ENCODE peak calls at places on chromosomes 6 and 20, in seven cellular contexts. B, U, F, K, H, L and J are unnamed samples. For H3K27me3, the result is how much of the 10 kb centered on the place peaks cover.

GRCh38 chr6:143743256-143744166 is 65.7 kb downstream of the PHACTR2 start:
- DNase-seq in F (no peak), K (peak), H (no peak), U (no peak), B (peak), L (no peak), J (peak)

GRCh38 chr6:88246654-88247053 is 80.5 kb upstream of the CNR1 start:
- DNase-seq in H (no peak), U (no peak), K (no peak), B (no peak), L (no peak), F (no peak), J (no peak)

GRCh38 chr6:111274593-111275217 is 187.4 kb downstream of the SLC16A10 start:
- DNase-seq in F (no peak), B (no peak), H (no peak), K (no peak), U (no peak), L (no peak), J (no peak)

GRCh38 chr6:157800420-157801237 is 22.4 kb upstream of the SNX9 start:
- DNase-seq in H (no peak), U (no peak), L (peak), B (peak), K (no peak), F (no peak), J (peak)

GRCh38 chr6:142874676-142875075 is 70.3 kb downstream of the HIVEP2 start:
- DNase-seq in L (no peak), H (no peak), K (no peak), U (no peak), B (no peak), F (no peak), J (no peak)

GRCh38 chr6:35786810-35787209 is 6.0 kb downstream of the CLPSL1 start:
- DNase-seq in B (no peak), F (no peak), L (no peak), K (no peak), U (peak), H (no peak), J (no peak)

GRCh38 chr20:47795214-47795667 is 10.0 kb upstream of the SULF2 start:
- DNase-seq in H (no peak), K (peak), L (no peak), B (peak), U (peak), F (peak), J (no peak)

GRCh38 chr20:6058684-6059295 is 4.9 kb upstream of the LRRN4 start:
- DNase-seq in U (no peak), F (no peak), K (no peak), H (no peak), L (no peak), B (peak), J (peak)

GRCh38 chr6:15283986-15284361 is 38.1 kb downstream of the JARID2 start:
- DNase-seq in B (peak), L (no peak), U (no peak), K (no peak), H (no peak), F (no peak), J (no peak)

GRCh38 chr6:20708367-20709124 is 174.3 kb downstream of the CDKAL1 start:
- DNase-seq in B (peak), K (no peak), U (no peak), L (peak), F (no peak), H (no peak), J (peak)

GRCh38 chr6:40887904-40888303 is 151.1 kb downstream of the UNC5CL start:
- DNase-seq in L (no peak), F (no peak), B (no peak), H (no peak), K (no peak), U (no peak), J (no peak)

GRCh38 chr6:155530219-155530834 is 74.7 kb upstream of the NOX3 start:
- DNase-seq in K (no peak), U (no peak), H (no peak), L (no peak), B (peak), F (no peak), J (peak)

GRCh38 chr6:56024931-56025330 is 149.5 kb upstream of the BMP5 start:
- DNase-seq in L (no peak), B (no peak), H (no peak), U (no peak), K (no peak), F (no peak), J (no peak)

GRCh38 chr6:110398778-110399177 is 16.6 kb downstream of the DDO start:
- DNase-seq in U (no peak), F (no peak), L (no peak), K (no peak), H (no peak), B (no peak), J (no peak)

GRCh38 chr6:36427781-36428345 is 14.8 kb downstream of the PXT1 start:
- DNase-seq in B (peak), U (no peak), L (no peak), K (no peak), F (no peak), H (no peak), J (peak)

GRCh38 chr6:23672737-23673136 is 453.3 kb upstream of the NRSN1 start:
- DNase-seq in L (no peak), K (no peak), U (no peak), B (no peak), H (no peak), F (no peak), J (no peak)

GRCh38 chr6:143247586-143247985 is 186.9 kb downstream of the AIG1 start:
- DNase-seq in L (no peak), K (no peak), H (no peak), B (no peak), F (no peak), U (no peak), J (no peak)

GRCh38 chr6:156698239-156699016 is 78.8 kb upstream of the ARID1B start:
- DNase-seq in B (no peak), H (no peak), L (peak), F (no peak), U (no peak), K (no peak), J (no peak)

GRCh38 chr6:156700440-156701057 is 76.6 kb upstream of the ARID1B start:
- DNase-seq in K (no peak), U (no peak), H (no peak), L (no peak), F (no peak), B (no peak), J (no peak)

GRCh38 chr6:156701961-156702360 is 75.2 kb upstream of the ARID1B start:
- DNase-seq in L (no peak), H (no peak), K (no peak), U (no peak), B (no peak), F (no peak), J (no peak)

GRCh38 chr6:156697224-156697623 is 80.0 kb upstream of the ARID1B start:
- DNase-seq in H (no peak), B (no peak), U (no peak), F (no peak), L (peak), K (no peak), J (no peak)

GRCh38 chr6:156699017-156699421 is 78.2 kb upstream of the ARID1B start:
- DNase-seq in U (no peak), K (no peak), H (no peak), B (peak), F (no peak), L (peak), J (no peak)
- H3K27me3 ChIP-seq in U (under half), K (under half), H (under half), B (under half), F (under half), L (under half), J (under half)

GRCh38 chr6:44301106-44301505 is 12.0 kb downstream of the AARS2 start:
- DNase-seq in L (no peak), F (no peak), H (no peak), B (no peak), K (no peak), U (no peak), J (no peak)

GRCh38 chr6:44297063-44298038 is 15.8 kb downstream of the AARS2 start:
- DNase-seq in B (peak), F (no peak), U (no peak), H (no peak), K (peak), L (no peak), J (peak)

GRCh38 chr6:44298864-44299263 is 14.3 kb downstream of the AARS2 start:
- DNase-seq in H (no peak), K (no peak), F (no peak), L (no peak), B (no peak), U (no peak), J (no peak)

GRCh38 chr6:44300424-44300823 is 12.7 kb downstream of the AARS2 start:
- DNase-seq in K (no peak), H (no peak), B (no peak), L (no peak), F (no peak), U (no peak), J (no peak)

GRCh38 chr6:44298055-44298803 is 14.9 kb downstream of the AARS2 start:
- DNase-seq in L (no peak), K (no peak), B (no peak), F (no peak), U (no peak), H (no peak), J (no peak)
- TF ChIP-seq CTCF in L (no peak), K (no peak), B (no peak), F (no peak), U (no peak), H (no peak), J (no peak)

GRCh38 chr20:25277051-25277801 is 29.3 kb downstream of the PYGB start:
- DNase-seq in U (peak), F (peak), L (no peak), B (no peak), H (peak), K (peak), J (no peak)
- H3K27me3 ChIP-seq in U (under half), F (under half), L (under half), B (under half), H (under half), K (under half), J (under half)

DNA sequence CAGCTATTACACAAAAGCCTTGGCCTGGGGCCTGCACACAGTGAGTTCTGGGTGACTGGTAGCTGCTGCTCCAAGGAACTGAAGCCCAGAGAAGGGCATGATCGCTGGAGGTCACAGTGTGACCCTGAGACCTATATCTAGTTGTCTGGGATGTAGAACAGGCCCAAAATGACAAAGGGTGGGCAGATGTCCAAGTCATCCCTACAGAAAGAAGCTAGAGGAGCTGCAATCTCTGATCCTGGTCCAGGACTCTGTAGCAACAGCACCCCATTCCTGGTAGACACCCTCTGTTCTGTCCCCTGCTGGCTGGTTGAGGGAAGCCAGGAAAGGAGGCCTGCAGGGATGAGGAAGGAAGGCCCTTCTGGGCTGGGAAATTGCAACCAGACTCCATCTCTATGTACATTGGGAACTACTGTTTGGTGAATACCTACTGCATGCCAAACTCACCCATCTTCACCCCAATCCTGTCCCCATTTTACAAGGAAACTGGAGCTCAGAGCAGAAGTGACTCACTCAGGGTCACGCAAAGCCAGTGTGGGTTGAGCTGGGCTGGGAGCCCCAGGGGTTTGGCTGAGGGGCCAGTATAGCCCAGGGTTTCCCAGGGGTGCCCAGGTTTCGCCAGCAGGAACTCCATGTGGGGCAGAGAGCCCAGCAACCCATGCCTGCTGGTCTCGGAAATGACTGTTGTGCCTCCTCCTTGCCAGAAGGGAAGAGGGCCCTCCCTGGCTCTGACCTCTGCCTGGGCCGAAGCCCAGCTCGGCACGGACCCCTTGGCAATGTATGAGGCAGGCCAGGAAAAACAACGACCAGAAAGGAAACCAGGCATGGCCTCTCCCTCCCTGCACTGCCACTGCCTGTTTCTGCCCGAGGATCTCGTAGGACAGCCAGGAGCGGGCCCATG is 44.9 kb upstream of the TLDC2 start:
- DNase-seq in B (peak), U (no peak), K (peak), F (no peak), H (no peak), L (no peak), J (peak)
- TF ChIP-seq CTCF in B (peak), U (no peak), K (peak), F (peak), H (peak), L (peak), J (peak)

DNA sequence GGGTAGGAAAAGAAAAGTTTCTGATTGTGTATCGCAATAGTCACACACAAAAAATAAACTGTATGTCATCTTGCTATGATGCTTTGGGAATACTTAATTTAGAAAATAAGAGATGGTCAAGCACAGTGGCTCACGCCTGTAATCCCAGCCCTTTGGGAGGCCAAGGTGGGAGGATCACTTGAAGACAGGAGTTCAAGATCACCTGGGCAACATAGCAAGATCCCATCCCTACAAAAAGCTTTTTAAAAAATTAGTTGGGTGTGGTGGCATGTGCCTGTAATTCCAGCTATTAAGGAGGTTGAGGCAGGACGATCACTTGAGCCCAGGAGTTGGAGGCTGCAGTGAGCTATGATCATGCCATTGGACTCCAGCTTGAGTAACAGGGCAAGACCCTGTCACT is 27.6 kb downstream of the MAP7 start:
- DNase-seq in B (no peak), H (no peak), L (no peak), F (no peak), K (no peak), U (no peak), J (no peak)
- H3K27me3 ChIP-seq in B (under half), H (under half), L (under half), F (under half), K (under half), U (under half), J (under half)

GRCh38 chr6:38572186-38572813 is 67.4 kb downstream of the BTBD9 start:
- DNase-seq in L (peak), U (no peak), H (no peak), F (no peak), K (no peak), B (no peak), J (peak)

GRCh38 chr6:38573800-38574395 is 65.8 kb downstream of the BTBD9 start:
- DNase-seq in F (no peak), K (no peak), H (no peak), B (peak), U (no peak), L (no peak), J (peak)

GRCh38 chr6:38571721-38572120 is 68.0 kb downstream of the BTBD9 start:
- DNase-seq in L (no peak), U (no peak), F (no peak), B (no peak), K (no peak), H (no peak), J (no peak)

GRCh38 chr6:38567436-38567835 is 72.3 kb downstream of the BTBD9 start:
- DNase-seq in U (peak), H (peak), L (no peak), K (peak), F (peak), B (peak), J (peak)

GRCh38 chr6:38570750-38571149 is 69.0 kb downstream of the BTBD9 start:
- DNase-seq in B (no peak), F (no peak), L (no peak), K (no peak), U (no peak), H (no peak), J (peak)
- TF ChIP-seq CTCF in B (no peak), F (no peak), L (peak), K (peak), U (no peak), H (no peak), J (peak)